ENCODE peak calls at places on chromosomes 12 and 14, in ten cellular contexts. E is RWPE1; J is lower leg skin; U is progenitor cell of endocrine pancreas; C is HL-60; K is thoracic aorta; N is CD8-positive, alpha-beta T cell; M is tibial nerve; O is brain microvascular endothelial cell; S is uterus. V is an unnamed sample.
A peak's percentile ranks its signal among the peaks of the same experiment; 100 is the strongest.

GRCh38 chr12:32264995-32265394 is 134.4 kb upstream of the FGD4 start:
- DNase-seq in U (no peak), N (no peak), K (no peak), J (no peak), M (no peak), E (no peak), C (peak; percentile 31), S (no peak), O (no peak), V (peak; percentile 28)

GRCh38 chr14:34629344-34629656 is 648 bp downstream of the SNX6 start:
- DNase-seq in U (peak; percentile 17), S (peak; percentile 50), N (no peak), C (peak; percentile 7), O (no peak), K (no peak), E (no peak), J (no peak), M (no peak), V (no peak)

GRCh38 chr12:92753976-92754885 is 51.4 kb downstream of the PLEKHG7 start:
- DNase-seq in U (no peak), M (no peak), J (no peak), S (no peak), O (peak; percentile 19), K (no peak), E (no peak), N (no peak), C (no peak), V (no peak)

GRCh38 chr12:120855823-120856589 is 48.2 kb downstream of the SPPL3 start:
- DNase-seq in J (no peak), E (no peak), C (peak; percentile 45), U (no peak), M (no peak), K (no peak), S (no peak), N (peak; percentile 26), O (no peak), V (no peak)

GRCh38 chr12:116922194-116922897 is 11.6 kb downstream of the FBXW8 start:
- DNase-seq in E (no peak), C (no peak), N (no peak), M (no peak), S (no peak), O (no peak), U (no peak), K (no peak), J (no peak), V (peak; percentile 29)

GRCh38 chr14:65356327-65356836 is 56.1 kb upstream of the FUT8 start:
- DNase-seq in S (no peak), M (no peak), N (peak; percentile 20), C (no peak), K (no peak), J (no peak), U (no peak), O (peak; percentile 76), E (peak; percentile 98), V (no peak)

GRCh38 chr12:3038166-3038565 is 39.0 kb upstream of the TSPAN9 start:
- DNase-seq in O (no peak), K (no peak), J (no peak), N (no peak), S (no peak), C (no peak), U (no peak), M (no peak), E (no peak), V (no peak)

GRCh38 chr12:76375470-76375869 is 27.3 kb upstream of the BBS10 start:
- DNase-seq in M (no peak), S (no peak), J (no peak), E (no peak), N (no peak), C (no peak), O (no peak), K (no peak), U (no peak), V (no peak)

GRCh38 chr14:68621400-68622365 is 171.2 kb downstream of the ZFP36L1 start:
- DNase-seq in S (no peak), O (peak; percentile 78), M (no peak), U (no peak), E (no peak), J (peak; percentile 74), N (no peak), C (no peak), K (no peak), V (no peak)

GRCh38 chr12:47023311-47023710 is 56.1 kb upstream of the PCED1B start:
- DNase-seq in C (no peak), N (no peak), J (no peak), K (no peak), E (no peak), M (no peak), U (no peak), O (no peak), S (no peak), V (no peak)

GRCh38 chr12:96117460-96117859 is 76.7 kb upstream of the ELK3 start:
- DNase-seq in E (no peak), U (no peak), N (no peak), K (no peak), O (no peak), M (no peak), S (no peak), C (no peak), J (no peak), V (no peak)

GRCh38 chr14:78847801-78848200 is 677.6 kb downstream of the NRXN3 start:
- DNase-seq in N (no peak), K (no peak), U (no peak), J (no peak), E (no peak), C (no peak), M (no peak), O (no peak), S (no peak), V (no peak)

GRCh38 chr12:107775093-107775721 is 703 bp downstream of the ASCL4 start:
- DNase-seq in E (no peak), K (no peak), C (no peak), U (peak; percentile 53), J (no peak), O (no peak), S (no peak), M (no peak), N (no peak), V (no peak)

GRCh38 chr14:52649511-52649910 is 45.8 kb downstream of the ERO1A start:
- DNase-seq in C (no peak), N (no peak), U (no peak), K (no peak), E (no peak), O (no peak), S (no peak), M (no peak), J (no peak), V (no peak)

DNA sequence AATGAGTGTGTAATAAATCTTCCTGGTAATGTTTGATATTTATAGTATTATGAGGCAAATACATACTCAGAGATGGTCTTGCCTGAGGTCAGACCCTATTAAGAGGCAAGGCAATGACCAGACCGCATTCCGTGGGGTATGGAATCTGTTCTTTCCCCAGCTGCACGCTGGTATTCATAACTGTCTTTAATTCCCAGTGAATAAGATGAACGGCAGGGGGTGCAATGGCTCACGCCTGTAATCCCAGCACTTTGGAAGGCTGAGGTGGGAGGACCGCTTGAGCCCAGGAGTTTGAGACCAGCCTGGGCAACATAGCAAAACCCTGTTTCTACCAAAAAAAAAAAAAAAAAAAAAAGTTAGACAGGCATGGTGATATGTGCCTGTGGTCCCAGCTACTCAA is 44.6 kb downstream of the ERO1A start:
- DNase-seq in J (no peak), N (no peak), K (no peak), C (no peak), U (no peak), O (peak; percentile 1), S (no peak), E (no peak), M (no peak), V (no peak)
- TF ChIP-seq CTCF in J (no peak), N (no peak), K (no peak), C (no peak), U (no peak), O (no peak), S (no peak), E (no peak), M (no peak), V (no peak)

DNA sequence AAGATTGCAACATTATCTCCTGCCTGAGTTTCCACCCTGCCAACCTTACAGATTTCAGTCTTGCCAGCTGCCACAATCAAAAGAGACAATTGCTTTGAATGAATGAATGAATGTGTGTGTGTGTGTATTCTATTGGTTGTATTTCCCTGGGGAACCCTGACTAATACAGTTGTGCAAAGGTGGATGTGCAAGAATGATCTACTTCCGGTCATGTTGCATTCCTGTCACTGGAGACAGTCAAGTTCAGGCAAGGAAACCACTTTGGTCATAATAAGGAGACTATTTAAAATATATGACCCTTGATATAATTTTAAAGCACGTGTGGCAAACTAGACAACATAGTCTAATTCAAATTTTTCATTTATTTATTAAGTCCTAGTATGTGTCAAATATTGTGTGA is 13.1 kb downstream of the RERG start:
- DNase-seq in N (no peak), U (no peak), S (no peak), E (no peak), J (no peak), C (no peak), M (no peak), K (no peak), O (peak; percentile 20), V (no peak)
- TF ChIP-seq CTCF in N (no peak), U (peak; percentile 65), S (peak; percentile 16), E (no peak), J (no peak), C (no peak), M (no peak), K (no peak), O (peak; percentile 50), V (no peak)

GRCh38 chr12:48045061-48045846 is 41.0 kb upstream of the COL2A1 start:
- DNase-seq in C (no peak), U (no peak), J (no peak), O (no peak), M (no peak), S (no peak), E (no peak), N (no peak), K (no peak), V (no peak)

GRCh38 chr12:48043771-48044170 is 39.5 kb upstream of the COL2A1 start:
- DNase-seq in K (no peak), E (no peak), N (no peak), S (no peak), U (no peak), O (no peak), J (no peak), M (no peak), C (no peak), V (no peak)

GRCh38 chr12:48041591-48042423 is 37.5 kb upstream of the COL2A1 start:
- DNase-seq in S (no peak), N (no peak), U (no peak), J (no peak), C (no peak), E (no peak), O (no peak), K (no peak), M (no peak), V (no peak)

GRCh38 chr12:48045965-48046364 is 41.7 kb upstream of the COL2A1 start:
- DNase-seq in U (no peak), C (no peak), N (no peak), S (no peak), M (no peak), E (no peak), O (no peak), J (no peak), K (no peak), V (no peak)

GRCh38 chr12:48044396-48044795 is 40.1 kb upstream of the COL2A1 start:
- DNase-seq in N (no peak), C (no peak), S (no peak), O (no peak), J (no peak), U (no peak), K (no peak), E (no peak), M (no peak), V (no peak)
- TF ChIP-seq CTCF in N (no peak), C (no peak), S (no peak), O (no peak), J (no peak), U (no peak), K (no peak), E (no peak), M (no peak), V (no peak)

GRCh38 chr12:1421091-1421902 is 173.1 kb downstream of the FBXL14 start:
- DNase-seq in E (no peak), M (no peak), J (no peak), N (no peak), C (peak; percentile 13), K (no peak), U (no peak), S (no peak), O (no peak), V (no peak)
- TF ChIP-seq CTCF in E (no peak), M (no peak), J (no peak), N (no peak), C (no peak), K (no peak), U (no peak), S (no peak), O (no peak), V (no peak)

V was measured in GM20000.